ENCODE peak calls at places on chromosomes 12 and 14, in six cellular contexts. B is HuH-7; C is stimulated activated CD8-positive, alpha-beta memory T cell treated with anti-CD3 and anti-CD28 coated beads, Interleukin-4, amount 100 ng/mL, for 24 hours; T is fibroblast of pulmonary artery; O is stimulated activated CD4-positive, alpha-beta T cell treated with anti-CD3 and anti-CD28 coated beads, TNF-alpha, amount 100 ng/mL, for 4 hours; V is mammary epithelial cell. J is an unnamed sample.

GRCh38 chr12:78060186-78060585 is 229.5 kb downstream of the NAV3 start:
- DNase-seq in O (no peak), T (peak), C (no peak), V (peak), B (no peak), J (no peak)

GRCh38 chr14:34580381-34580780 is 40.9 kb upstream of the EAPP start:
- DNase-seq in V (no peak), C (no peak), B (no peak), O (no peak), T (no peak), J (no peak)

GRCh38 chr14:40601063-40601462 is 1005.6 kb upstream of the LRFN5 start:
- DNase-seq in C (no peak), V (no peak), B (no peak), O (no peak), T (no peak), J (no peak)

GRCh38 chr14:28676481-28676880 is 90.1 kb upstream of the FOXG1 start:
- DNase-seq in T (peak), O (no peak), C (no peak), B (no peak), V (peak), J (no peak)

GRCh38 chr14:23034498-23035302 is at the start of gene PSMB5:
- DNase-seq in C (peak), B (peak), O (peak), V (peak), T (peak), J (no peak)

GRCh38 chr12:26126340-26127284 is 1.8 kb upstream of the BHLHE41 start:
- DNase-seq in T (peak), C (no peak), O (no peak), V (peak), B (peak), J (peak)

GRCh38 chr14:62428429-62429203 is 616.6 kb downstream of the KCNH5 start:
- DNase-seq in B (no peak), O (no peak), T (peak), V (peak), C (no peak), J (no peak)

GRCh38 chr12:6914246-6914947 is at the start of gene ENO2:
- DNase-seq in T (peak), B (no peak), O (peak), C (peak), V (no peak), J (peak)